ENCODE peak calls at places on chromosomes 6 and 20, in nine cellular contexts. M is CD4-positive, alpha-beta T cell; S is fibroblast of pulmonary artery; N is astrocyte of the spinal cord; Y is cardiac muscle cell; O is breast epithelium; L is prostate gland; B is glutamatergic neuron; Q is sigmoid colon. E is an unnamed sample.

GRCh38 chr6:11230158-11231107 is 2.0 kb downstream of the NEDD9 start:
- DNase-seq in S (peak), O (no peak), B (no peak), N (peak), Q (no peak), L (no peak), Y (no peak), M (no peak), E (peak)

GRCh38 chr6:2918936-2919335 is 15.8 kb upstream of the SERPINB9 start:
- DNase-seq in N (no peak), B (no peak), L (no peak), S (no peak), M (no peak), O (no peak), Q (no peak), Y (no peak), E (no peak)

GRCh38 chr6:130955755-130956154 is 107.3 kb downstream of the EPB41L2 start:
- DNase-seq in O (no peak), N (no peak), M (no peak), B (no peak), Q (no peak), L (no peak), Y (no peak), S (no peak), E (no peak)

GRCh38 chr6:121482004-121482693 is 46.7 kb downstream of the GJA1 start:
- DNase-seq in Y (peak), L (no peak), S (peak), M (no peak), B (no peak), N (peak), O (no peak), Q (no peak), E (no peak)

GRCh38 chr6:4295789-4296165 is 160.4 kb upstream of the ECI2 start:
- DNase-seq in B (no peak), M (no peak), S (no peak), O (no peak), Q (no peak), L (no peak), Y (no peak), N (no peak), E (no peak)

GRCh38 chr6:119647309-119647708 is 297.7 kb upstream of the MAN1A1 start:
- DNase-seq in Q (no peak), B (no peak), O (no peak), L (no peak), S (peak), N (no peak), M (no peak), Y (peak), E (no peak)

GRCh38 chr6:5782783-5783567 is 223.8 kb downstream of the NRN1 start:
- DNase-seq in O (no peak), N (peak), M (no peak), L (no peak), Q (no peak), B (no peak), Y (no peak), S (no peak), E (no peak)

GRCh38 chr6:36252005-36252404 is 17.9 kb upstream of the PNPLA1 start:
- DNase-seq in N (no peak), L (no peak), B (no peak), O (no peak), Q (no peak), Y (no peak), M (no peak), S (no peak), E (no peak)

GRCh38 chr20:32244150-32244823 is 33.2 kb upstream of the KIF3B start:
- DNase-seq in Q (no peak), S (no peak), M (no peak), O (no peak), L (no peak), N (no peak), B (no peak), Y (no peak), E (no peak)

GRCh38 chr6:44702292-44702691 is 314.8 kb downstream of the CDC5L start:
- DNase-seq in N (peak), B (no peak), M (no peak), L (no peak), Y (peak), O (no peak), Q (no peak), S (peak), E (no peak)

GRCh38 chr6:157272866-157273755 is 50.2 kb downstream of the TMEM242 start:
- DNase-seq in Y (no peak), S (no peak), B (no peak), O (no peak), L (no peak), Q (no peak), M (peak), N (no peak), E (no peak)

GRCh38 chr6:165447141-165447540 is 137.7 kb upstream of the C6orf118 start:
- DNase-seq in N (no peak), S (no peak), L (no peak), M (no peak), Q (no peak), Y (no peak), B (no peak), O (no peak), E (no peak)

GRCh38 chr6:40307712-40308111 is 279.5 kb downstream of the LRFN2 start:
- DNase-seq in M (no peak), O (no peak), N (no peak), Y (no peak), Q (no peak), S (no peak), L (no peak), B (no peak), E (no peak)

GRCh38 chr6:21333715-21334114 is 259.8 kb upstream of the SOX4 start:
- DNase-seq in O (no peak), M (no peak), Y (peak), N (no peak), B (no peak), Q (no peak), L (no peak), S (no peak), E (no peak)

GRCh38 chr6:53899512-53899911 is 104.7 kb downstream of the LRRC1 start:
- DNase-seq in Y (no peak), S (no peak), Q (no peak), B (no peak), O (no peak), N (no peak), M (no peak), L (no peak), E (no peak)

GRCh38 chr6:34531580-34532201 is 24.4 kb downstream of the SPDEF start:
- DNase-seq in N (peak), Y (peak), Q (peak), S (peak), B (no peak), O (no peak), L (no peak), M (no peak), E (no peak)

GRCh38 chr6:44367686-44368085 is 19.8 kb upstream of the CDC5L start:
- DNase-seq in O (no peak), Y (no peak), S (peak), B (no peak), M (no peak), L (no peak), Q (no peak), N (no peak), E (no peak)

GRCh38 chr20:49207071-49207470 is 12.1 kb upstream of the DDX27 start:
- DNase-seq in B (no peak), L (no peak), N (no peak), S (no peak), Q (no peak), Y (no peak), M (no peak), O (no peak), E (no peak)

GRCh38 chr20:47576516-47577033 is 74.9 kb downstream of the NCOA3 start:
- DNase-seq in L (peak), M (no peak), O (no peak), N (peak), Q (peak), S (peak), B (no peak), Y (peak), E (peak)

GRCh38 chr20:41094656-41095055 is 42.7 kb upstream of the PLCG1 start:
- DNase-seq in Y (peak), B (no peak), Q (no peak), O (no peak), N (peak), L (no peak), S (peak), M (no peak), E (no peak)

GRCh38 chr6:112225691-112226090 is 28.7 kb downstream of the LAMA4 start:
- DNase-seq in Q (no peak), M (no peak), O (no peak), N (no peak), Y (no peak), S (peak), B (no peak), L (no peak), E (no peak)

GRCh38 chr20:48794360-48794759 is 33.4 kb downstream of the PREX1 start:
- DNase-seq in O (no peak), L (no peak), S (no peak), B (peak), Y (no peak), M (no peak), Q (no peak), N (no peak), E (no peak)

GRCh38 chr6:36858407-36858981 is 16.1 kb downstream of the PPIL1 start:
- DNase-seq in N (peak), S (peak), Y (peak), O (no peak), M (no peak), L (peak), B (no peak), Q (peak), E (no peak)

GRCh38 chr20:37538003-37538402 is 10.3 kb upstream of the BLCAP start:
- DNase-seq in Y (peak), L (no peak), N (peak), B (no peak), M (no peak), Q (no peak), O (no peak), S (peak), E (no peak)

GRCh38 chr6:40500227-40500626 is 86.9 kb downstream of the LRFN2 start:
- DNase-seq in O (no peak), S (no peak), L (no peak), Q (no peak), N (no peak), Y (no peak), B (no peak), M (no peak), E (no peak)

GRCh38 chr6:160358225-160359119 is 10.3 kb downstream of the SLC22A3 start:
- DNase-seq in Q (no peak), S (no peak), O (no peak), B (no peak), N (no peak), M (no peak), Y (no peak), L (no peak), E (no peak)

GRCh38 chr6:148611213-148611612 is 135.6 kb upstream of the UST start:
- DNase-seq in M (no peak), B (no peak), S (peak), L (peak), Y (peak), Q (peak), N (peak), O (no peak), E (peak)

GRCh38 chr6:11771473-11772048 is 7.0 kb downstream of the ADTRP start:
- DNase-seq in L (no peak), S (no peak), B (no peak), Y (no peak), O (no peak), N (no peak), Q (no peak), M (no peak), E (no peak)

GRCh38 chr20:14142171-14142570 is 146.9 kb downstream of the MACROD2 start:
- DNase-seq in B (peak), M (no peak), Q (no peak), L (peak), Y (peak), O (no peak), S (peak), N (peak), E (peak)

GRCh38 chr6:107822154-107823046 is 1.7 kb downstream of the SCML4 start:
- DNase-seq in B (no peak), L (no peak), Y (peak), M (peak), O (no peak), N (no peak), S (no peak), Q (no peak), E (no peak)

GRCh38 chr6:14876778-14877613 is 368.9 kb upstream of the JARID2 start:
- DNase-seq in L (no peak), N (peak), O (no peak), Y (peak), S (peak), M (no peak), B (no peak), Q (no peak), E (no peak)

GRCh38 chr6:150091466-150091865 is 22.5 kb upstream of the ULBP3 start:
- DNase-seq in Y (no peak), L (no peak), M (no peak), B (no peak), Q (no peak), N (no peak), O (no peak), S (no peak), E (no peak)

GRCh38 chr6:125102411-125102810 is 51.2 kb upstream of the TPD52L1 start:
- DNase-seq in Y (peak), M (no peak), B (no peak), N (no peak), O (no peak), Q (no peak), S (peak), L (no peak), E (no peak)

GRCh38 chr20:33423141-33423834 is 20.3 kb downstream of the SNTA1 start:
- DNase-seq in B (no peak), N (peak), S (peak), Q (peak), M (no peak), O (no peak), Y (peak), L (no peak), E (no peak)

GRCh38 chr6:89047473-89047872 is 33.1 kb upstream of the PNRC1 start:
- DNase-seq in B (no peak), Q (no peak), L (no peak), S (no peak), N (no peak), M (no peak), Y (no peak), O (no peak), E (no peak)

GRCh38 chr6:64326939-64327338 is 691.3 kb downstream of the PHF3 start:
- DNase-seq in S (no peak), O (no peak), B (no peak), Q (no peak), M (no peak), L (no peak), N (no peak), Y (no peak), E (no peak)

DNA sequence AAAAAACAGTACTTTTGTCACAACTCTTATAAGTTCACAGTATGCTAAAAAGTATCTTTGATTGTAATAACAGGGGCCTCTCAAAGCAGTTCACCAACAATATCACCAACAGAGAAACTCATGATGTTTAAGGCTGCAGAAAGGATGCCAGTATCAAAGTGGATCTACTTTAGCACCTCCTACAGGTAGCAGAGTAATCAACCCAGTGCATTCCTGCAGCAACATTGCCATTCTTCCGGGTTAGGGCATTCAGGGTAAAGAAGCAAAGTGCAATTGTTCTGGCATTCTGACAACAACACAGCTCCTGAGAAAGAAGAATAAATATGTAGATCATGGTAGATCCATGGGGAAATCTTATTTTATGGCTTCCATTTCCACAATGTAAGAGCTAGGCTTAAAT is 7.6 kb upstream of the SLC17A4 start:
- DNase-seq in Y (no peak), L (no peak), Q (no peak), S (no peak), N (no peak), B (no peak), O (no peak), M (no peak), E (no peak)
- TF ChIP-seq CTCF in Y (no peak), L (no peak), Q (no peak), S (no peak), N (no peak), B (no peak), O (no peak), M (no peak), E (no peak)

DNA sequence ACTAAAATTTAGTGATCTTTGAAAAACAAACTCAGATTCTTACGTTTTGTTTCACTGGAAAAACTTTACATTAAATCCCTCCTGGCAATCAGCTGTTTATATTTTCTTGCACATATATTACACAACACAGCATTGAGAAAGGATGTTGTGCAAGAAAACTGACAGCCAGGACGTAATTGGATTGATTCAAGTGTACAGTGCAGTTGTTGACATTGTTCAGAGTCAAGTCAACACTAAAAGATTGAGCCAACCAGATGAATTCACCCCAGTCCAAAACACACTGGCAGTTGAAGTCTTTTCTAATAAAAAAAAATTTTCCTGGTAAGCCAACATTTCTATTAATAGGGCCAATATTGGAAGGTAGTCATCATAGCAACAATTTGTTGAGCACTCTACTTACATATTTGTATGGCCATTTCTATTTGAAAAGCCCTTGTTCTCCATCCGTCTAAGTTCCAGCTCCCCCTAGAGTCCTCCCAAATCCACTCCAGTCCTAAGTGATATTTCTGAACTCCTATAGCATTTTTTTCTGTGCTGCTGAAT is 20.9 kb upstream of the VNN1 start:
- DNase-seq in N (no peak), Y (peak), S (peak), L (no peak), O (no peak), Q (no peak), B (no peak), M (no peak), E (peak)
- TF ChIP-seq CTCF in N (peak), Y (peak), S (peak), L (no peak), O (no peak), Q (no peak), B (no peak), M (no peak), E (peak)

DNA sequence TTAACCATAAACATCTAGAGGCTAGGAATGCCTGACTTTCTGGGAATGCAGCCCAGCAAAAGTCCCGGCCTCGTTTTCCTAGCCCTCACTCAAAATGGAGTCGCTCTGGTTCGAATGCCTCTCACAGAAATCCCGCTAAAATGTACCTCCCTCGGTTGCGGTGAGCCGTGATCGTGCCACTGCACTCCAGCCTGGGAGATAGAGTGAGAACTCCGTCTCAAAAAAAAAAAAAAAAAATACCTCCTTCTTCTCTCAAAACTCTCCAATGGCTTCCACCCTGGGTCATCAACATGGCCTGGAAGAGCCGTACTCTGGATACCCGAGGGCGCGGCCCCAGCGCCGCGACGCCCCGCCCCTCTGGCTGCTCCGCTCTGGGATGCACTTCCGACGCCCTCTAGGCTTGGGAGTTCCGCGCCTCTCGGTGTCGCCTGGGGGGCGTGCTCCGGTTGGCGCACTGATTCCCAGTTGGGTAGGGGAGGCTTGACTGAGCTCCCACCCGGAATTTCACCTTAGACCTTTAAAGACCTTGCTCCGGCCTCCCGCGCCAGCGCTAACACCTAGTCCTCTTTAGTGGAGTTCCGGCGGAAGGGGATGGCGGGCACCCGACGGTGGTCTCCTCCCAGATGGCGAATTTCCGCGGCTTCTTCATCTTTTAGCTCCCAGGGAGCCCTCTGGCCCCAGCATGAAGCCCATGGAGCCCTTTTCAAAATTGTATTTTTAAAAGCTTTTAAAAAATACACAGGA is 12.3 kb downstream of the HMGN4 start:
- DNase-seq in S (peak), N (peak), Y (peak), O (no peak), B (peak), Q (peak), L (no peak), M (no peak), E (no peak)
- TF ChIP-seq CTCF in S (no peak), N (no peak), Y (no peak), O (no peak), B (no peak), Q (no peak), L (no peak), M (no peak), E (no peak)

DNA sequence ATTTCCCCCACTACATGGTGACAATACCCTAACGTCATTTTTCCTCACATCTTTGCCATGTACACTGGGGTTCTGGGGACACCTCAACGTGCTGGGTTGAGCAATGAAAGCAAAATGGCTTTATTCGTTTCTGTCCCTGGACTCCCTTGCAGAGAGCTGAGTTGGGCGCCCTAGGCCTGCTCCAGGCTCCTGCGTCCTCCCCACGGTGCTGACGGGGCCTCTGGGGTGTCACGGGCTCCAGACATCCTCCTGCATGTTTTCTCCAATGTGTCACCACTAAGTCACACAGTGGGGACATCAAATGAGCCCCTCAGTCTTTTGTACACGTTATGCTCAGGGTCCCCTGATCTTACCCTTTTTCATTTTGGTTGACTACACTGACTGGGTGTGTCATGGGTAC is 99.8 kb downstream of the TTLL2 start:
- DNase-seq in B (no peak), Y (no peak), Q (no peak), N (no peak), S (no peak), O (no peak), M (no peak), L (no peak), E (no peak)
- TF ChIP-seq CTCF in B (no peak), Y (no peak), Q (no peak), N (no peak), S (no peak), O (no peak), M (no peak), L (no peak), E (no peak)

GRCh38 chr20:16844406-16844805 is 96.2 kb downstream of the OTOR start:
- DNase-seq in Y (no peak), M (no peak), B (no peak), S (no peak), O (no peak), Q (no peak), N (no peak), L (no peak), E (no peak)
- TF ChIP-seq CTCF in Y (no peak), M (no peak), B (no peak), S (no peak), O (no peak), Q (no peak), N (no peak), L (no peak), E (no peak)

DNA sequence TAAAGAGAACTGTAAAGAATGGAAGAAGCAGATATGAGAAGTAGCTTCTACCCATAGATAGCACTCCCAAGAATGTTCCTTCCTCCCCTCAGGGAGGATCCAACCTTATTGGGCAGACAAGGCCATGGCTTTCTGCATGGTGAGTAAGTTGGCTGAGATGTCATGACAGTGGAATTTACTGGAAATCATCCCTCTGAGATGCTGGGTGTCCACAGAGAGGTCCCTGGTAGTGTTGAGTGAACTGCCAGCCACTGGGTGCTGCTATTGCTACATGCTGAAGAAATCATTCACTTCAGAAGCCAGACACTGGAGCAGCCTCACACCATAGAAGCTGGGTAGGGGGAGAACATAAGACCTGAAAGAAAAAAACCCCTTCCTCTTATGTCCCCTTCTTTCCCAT is 46.4 kb upstream of the FERMT1 start:
- DNase-seq in M (no peak), L (no peak), O (no peak), B (no peak), S (peak), N (peak), Q (no peak), Y (peak), E (no peak)
- TF ChIP-seq CTCF in M (no peak), L (no peak), O (no peak), B (no peak), S (peak), N (peak), Q (no peak), Y (peak), E (peak)

GRCh38 chr20:15584507-15584906 is 988.7 kb downstream of the KIF16B start:
- DNase-seq in L (no peak), Y (no peak), S (no peak), M (no peak), B (no peak), O (no peak), N (no peak), Q (no peak), E (no peak)
- TF ChIP-seq CTCF in L (no peak), Y (no peak), S (no peak), M (no peak), B (no peak), O (no peak), N (no peak), Q (no peak), E (no peak)

E was measured in LNCaP clone FGC.